ENCODE peak calls at places on chromosomes 13 and 19, in seven cellular contexts. Z, Q, L, O, R, B and H are unnamed samples. For H3K27me3, the result is how much of the 10 kb centered on the place peaks cover.

GRCh38 chr19:855566-856120 is 3.5 kb downstream of the ELANE start:
- DNase-seq in Z (no peak), Q (no peak), L (peak), O (no peak), R (no peak), B (no peak), H (no peak)

GRCh38 chr13:100550433-100550832 is 38.2 kb downstream of the GGACT start:
- DNase-seq in Z (no peak), Q (no peak), L (no peak), O (no peak), R (no peak), B (no peak), H (no peak)

GRCh38 chr13:76421011-76421410 is 465.2 kb downstream of the KCTD12 start:
- DNase-seq in Z (no peak), Q (no peak), L (no peak), O (no peak), R (no peak), B (no peak), H (no peak)

GRCh38 chr19:33301011-33301899 is 1.1 kb downstream of the CEBPA start:
- DNase-seq in Z (no peak), Q (no peak), L (peak), O (no peak), R (no peak), B (no peak), H (no peak)

GRCh38 chr19:34503546-34504272 is 22.2 kb downstream of the WTIP start:
- DNase-seq in Z (no peak), Q (no peak), L (peak), O (no peak), R (no peak), B (no peak), H (no peak)

GRCh38 chr19:6249296-6249695 is 30.5 kb downstream of the MLLT1 start:
- DNase-seq in Z (no peak), Q (no peak), L (no peak), O (no peak), R (no peak), B (no peak), H (no peak)

GRCh38 chr19:12936582-12936981 is 1.8 kb upstream of the CALR start:
- DNase-seq in Z (no peak), Q (no peak), L (no peak), O (no peak), R (no peak), B (no peak), H (no peak)

GRCh38 chr19:19746286-19747213 is 13.6 kb upstream of the ZNF14 start:
- DNase-seq in Z (no peak), Q (no peak), L (peak), O (no peak), R (peak), B (no peak), H (no peak)

GRCh38 chr19:13978721-13979191 is 26.4 kb downstream of the DCAF15 start:
- DNase-seq in Z (no peak), Q (no peak), L (no peak), O (no peak), R (no peak), B (no peak), H (no peak)

DNA sequence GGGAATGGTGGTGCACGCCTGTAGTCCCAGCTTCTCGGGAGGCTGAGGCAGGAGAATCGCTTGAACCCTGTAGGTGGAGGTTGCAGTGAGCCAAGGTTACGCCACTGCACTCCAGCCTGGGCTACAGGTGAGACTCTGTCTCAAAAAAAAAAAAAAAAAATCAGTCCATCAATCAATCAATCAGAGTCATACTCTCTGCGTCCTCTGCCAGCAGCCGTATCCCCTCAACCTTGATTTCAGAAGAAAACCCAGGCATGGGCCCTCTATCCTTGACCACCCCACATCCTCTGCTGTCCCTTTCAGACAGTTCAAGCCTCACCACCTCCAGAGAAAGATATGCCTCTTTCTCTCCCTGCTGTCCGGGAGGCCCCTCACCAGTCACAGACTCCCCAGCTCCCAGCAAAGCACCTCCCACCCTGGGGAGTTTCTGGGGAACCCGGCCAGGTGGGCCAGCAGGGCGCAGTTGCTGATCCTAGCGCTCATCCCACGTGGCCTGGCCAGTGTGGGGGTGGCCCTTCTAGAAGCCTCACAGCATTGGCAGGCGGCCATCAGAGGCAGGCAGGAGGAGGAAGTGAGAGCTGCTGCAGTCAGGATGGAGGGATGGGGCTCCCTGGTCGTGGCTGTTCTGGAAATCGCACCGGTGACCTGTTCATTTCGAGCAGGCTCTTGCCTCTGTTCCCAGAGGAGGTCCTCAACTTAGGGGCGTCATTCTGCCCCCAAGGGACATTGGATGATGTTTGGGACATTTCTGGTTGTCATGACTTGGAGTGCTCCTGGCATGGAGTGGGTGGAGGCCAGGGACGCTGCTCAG is 10.2 kb upstream of the JSRP1 start:
- DNase-seq in Z (peak), Q (no peak), L (peak), O (no peak), R (peak), B (peak), H (no peak)
- TF ChIP-seq SIN3A in Z (peak), Q (no peak), L (no peak), O (no peak), R (no peak), B (no peak), H (no peak)

GRCh38 chr13:51181752-51182383 is 40.3 kb upstream of the FAM124A start:
- DNase-seq in Z (no peak), Q (no peak), L (no peak), O (no peak), R (no peak), B (no peak), H (no peak)
- H3K27me3 ChIP-seq in Z (under half), Q (half or more), L (under half), O (under half), R (under half), B (under half), H (under half)

DNA sequence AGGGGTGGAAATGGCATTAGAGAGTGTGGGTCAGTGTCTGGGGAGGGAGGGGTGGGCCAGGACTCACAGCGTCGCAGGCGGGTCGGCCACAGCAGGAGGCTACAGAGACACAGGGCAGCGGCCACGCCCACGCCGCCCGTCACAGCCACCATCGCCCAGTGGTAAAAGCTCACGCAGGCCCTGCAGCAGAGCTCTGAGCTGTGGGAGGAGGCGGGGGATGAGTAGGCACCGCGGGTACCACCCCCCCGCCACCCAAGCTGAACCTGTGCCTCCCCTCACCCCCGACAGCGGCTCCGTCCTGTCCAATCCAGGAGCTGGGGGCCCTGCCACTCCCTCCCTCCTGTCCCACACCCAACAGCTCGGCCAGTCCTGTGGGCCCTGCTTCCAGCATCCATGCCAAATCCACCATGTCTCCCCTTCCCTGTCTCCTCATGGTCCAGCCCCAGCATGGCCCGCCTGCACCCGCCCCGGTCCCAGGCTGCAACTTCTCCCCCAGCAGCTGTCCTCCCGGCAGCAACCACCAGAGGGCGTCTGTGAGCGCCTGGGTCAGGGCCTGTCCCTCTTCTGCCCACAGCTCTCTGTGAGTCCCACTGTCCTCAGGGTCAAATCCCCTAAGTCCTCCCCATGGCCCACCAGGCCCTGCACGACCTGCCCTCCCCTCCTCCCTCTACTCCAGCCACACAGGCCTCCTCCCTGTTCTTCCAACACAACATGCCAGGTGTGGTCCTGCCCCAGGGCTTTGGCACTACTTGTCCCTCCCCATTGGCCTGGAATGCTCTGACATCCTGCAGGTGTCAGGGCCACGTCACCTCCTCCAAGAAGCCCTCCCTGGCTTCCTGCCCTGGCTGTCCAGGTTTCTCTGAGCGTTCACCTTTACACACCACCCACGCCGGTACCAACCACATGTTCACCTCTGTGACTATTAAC is 6.0 kb downstream of the TEKTIP1 start:
- DNase-seq in Z (peak), Q (no peak), L (peak), O (no peak), R (peak), B (no peak), H (peak)
- TF ChIP-seq SIN3A in Z (no peak), Q (no peak), L (no peak), O (no peak), R (no peak), B (no peak), H (no peak)

GRCh38 chr19:29531458-29532025 is 5.7 kb downstream of the VSTM2B start:
- DNase-seq in Z (no peak), Q (no peak), L (no peak), O (no peak), R (no peak), B (no peak), H (no peak)
- H3K27me3 ChIP-seq in Z (under half), Q (under half), L (half or more), O (under half), R (under half), B (under half), H (under half)

DNA sequence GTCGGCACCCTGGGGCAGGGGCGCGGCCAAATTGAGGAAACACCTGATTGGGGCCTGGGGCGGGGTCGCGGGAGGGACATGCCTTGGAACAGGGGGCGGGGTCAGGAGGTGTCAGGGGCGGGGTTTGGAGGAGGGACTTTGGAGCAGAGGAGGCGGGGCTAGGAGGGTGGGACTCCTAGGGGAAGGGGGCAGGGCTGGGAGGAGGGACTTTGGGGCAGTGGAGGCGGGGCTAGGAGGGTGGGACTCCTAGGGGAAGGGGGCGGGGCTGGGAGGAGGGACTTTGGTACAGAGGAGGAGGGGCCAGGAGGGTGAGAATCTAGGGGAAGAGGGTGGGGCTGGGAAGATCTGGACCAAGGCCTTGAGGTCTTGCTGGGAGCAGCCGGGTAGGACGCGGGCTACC is 21.9 kb downstream of the GRIN2D start:
- DNase-seq in Z (peak), Q (peak), L (peak), O (peak), R (peak), B (no peak), H (no peak)
- TF ChIP-seq SIN3A in Z (no peak), Q (no peak), L (no peak), O (no peak), R (no peak), B (no peak), H (no peak)